ENCODE peak calls at places on chromosomes 7 and 10, in four cellular contexts. Y, E, H and R are unnamed samples.

GRCh38 chr7:54956865-54957264 is 62.0 kb upstream of the EGFR start:
- DNase-seq in Y (no peak), E (no peak), H (no peak), R (no peak)

GRCh38 chr7:28329616-28330373 is 82.5 kb upstream of the CREB5 start:
- DNase-seq in Y (no peak), E (no peak), H (no peak), R (no peak)

GRCh38 chr10:84204122-84204521 is 9.8 kb downstream of the CDHR1 start:
- DNase-seq in Y (no peak), E (no peak), H (no peak), R (no peak)

GRCh38 chr10:119428789-119429188 is 113.7 kb downstream of the RGS10 start:
- DNase-seq in Y (no peak), E (no peak), H (no peak), R (no peak)

GRCh38 chr7:149020483-149020882 is 7.8 kb downstream of the PDIA4 start:
- DNase-seq in Y (peak), E (no peak), H (no peak), R (no peak)

GRCh38 chr10:106609867-106610266 is 554.6 kb downstream of the SORCS1 start:
- DNase-seq in Y (no peak), E (no peak), H (no peak), R (no peak)

GRCh38 chr7:1108264-1108920 is 20.5 kb downstream of the GPER1 start:
- DNase-seq in Y (no peak), E (no peak), H (no peak), R (no peak)

GRCh38 chr7:122438492-122438891 is 133.9 kb upstream of the FEZF1 start:
- DNase-seq in Y (no peak), E (no peak), H (no peak), R (no peak)

GRCh38 chr7:37786741-37787569 is 61.4 kb upstream of the NME8 start:
- DNase-seq in Y (no peak), E (no peak), H (no peak), R (no peak)

GRCh38 chr10:72320676-72321247 is 34.0 kb downstream of the DNAJB12 start:
- DNase-seq in Y (no peak), E (peak), H (no peak), R (no peak)

GRCh38 chr10:63977329-63977923 is 456.2 kb downstream of the REEP3 start:
- DNase-seq in Y (no peak), E (peak), H (no peak), R (peak)

GRCh38 chr7:159009951-159010350 is 134.7 kb downstream of the VIPR2 start:
- DNase-seq in Y (no peak), E (no peak), H (no peak), R (no peak)

GRCh38 chr10:30820282-30820991 is 190.9 kb upstream of the LYZL2 start:
- DNase-seq in Y (no peak), E (no peak), H (no peak), R (no peak)

GRCh38 chr7:115271332-115272235 is 349.7 kb downstream of the MDFIC start:
- DNase-seq in Y (no peak), E (no peak), H (no peak), R (no peak)

GRCh38 chr10:71213127-71213616 is 802 bp downstream of the UNC5B start:
- DNase-seq in Y (no peak), E (peak), H (peak), R (no peak)

GRCh38 chr10:121236621-121237020 is 361.6 kb downstream of the FGFR2 start:
- DNase-seq in Y (no peak), E (no peak), H (no peak), R (no peak)

GRCh38 chr10:117074621-117075020 is 63.4 kb downstream of the VAX1 start:
- DNase-seq in Y (no peak), E (peak), H (no peak), R (no peak)

GRCh38 chr7:100583132-100584045 is 2.5 kb downstream of the LRCH4 start:
- DNase-seq in Y (no peak), E (no peak), H (peak), R (no peak)

DNA sequence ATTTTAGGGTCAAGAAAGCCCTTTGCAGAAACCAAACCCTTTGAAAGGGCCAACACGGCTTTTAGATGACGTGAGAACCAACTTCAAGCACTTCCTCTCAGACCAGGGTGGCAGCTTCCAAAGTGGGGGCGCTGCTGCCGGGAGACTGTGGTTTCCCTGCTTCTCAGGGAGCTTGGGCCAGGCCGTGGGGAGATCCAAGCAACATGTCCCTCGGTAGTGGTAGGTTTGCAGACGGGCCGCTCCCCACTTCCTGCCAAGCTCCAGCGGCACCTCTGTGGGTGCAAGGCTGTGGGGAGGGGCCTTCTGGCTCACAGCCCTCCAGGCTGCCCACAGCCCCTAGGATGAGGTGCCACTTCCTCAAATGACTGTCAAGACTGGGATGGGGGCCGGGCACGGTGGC is 132.4 kb downstream of the FAM53B start:
- DNase-seq in Y (no peak), E (no peak), H (no peak), R (no peak)
- H3K27ac ChIP-seq in Y (peak), E (peak), H (peak), R (peak)

GRCh38 chr10:8278099-8278498 is 223.6 kb downstream of the GATA3 start:
- DNase-seq in Y (no peak), E (no peak), H (no peak), R (no peak)
- H3K27ac ChIP-seq in Y (no peak), E (no peak), H (no peak), R (no peak)

GRCh38 chr10:95556994-95557767 is 4.0 kb downstream of the SORBS1 start:
- DNase-seq in Y (no peak), E (no peak), H (no peak), R (no peak)
- H3K27ac ChIP-seq in Y (no peak), E (no peak), H (peak), R (peak)

DNA sequence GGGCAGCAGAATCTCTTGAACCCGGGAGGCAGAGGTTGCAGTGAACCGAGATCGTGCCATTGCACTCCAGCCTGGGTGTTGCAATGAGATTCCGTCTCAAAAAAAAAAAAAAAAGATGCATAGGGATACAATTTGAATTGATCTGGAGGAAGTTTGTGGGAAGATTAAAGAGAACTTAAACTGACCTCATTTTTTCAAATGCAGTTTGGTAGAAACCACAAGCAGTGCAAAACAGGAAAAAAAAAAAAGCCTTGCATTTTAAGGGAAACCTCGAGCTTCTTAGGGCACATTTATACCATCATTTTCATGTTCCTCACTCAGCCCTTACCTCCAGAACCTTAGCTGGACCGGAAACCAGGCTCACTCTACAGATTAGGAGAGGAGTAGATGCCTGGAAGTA is 2.8 kb downstream of the KCTD7 start:
- DNase-seq in Y (no peak), E (no peak), H (no peak), R (no peak)
- H3K27ac ChIP-seq in Y (peak), E (no peak), H (no peak), R (no peak)

GRCh38 chr7:94258856-94259255 is 135.8 kb upstream of the COL1A2 start:
- DNase-seq in Y (no peak), E (no peak), H (no peak), R (no peak)
- H3K27ac ChIP-seq in Y (no peak), E (no peak), H (no peak), R (no peak)

GRCh38 chr10:89516149-89516832 is 19.1 kb downstream of the SLC16A12 start:
- DNase-seq in Y (no peak), E (peak), H (peak), R (no peak)
- H3K27ac ChIP-seq in Y (no peak), E (no peak), H (peak), R (no peak)